ENCODE peak calls at places on chromosomes 5 and 9, in five cellular contexts. U, W, Z, V and P are unnamed samples.

GRCh38 chr5:90446961-90447360 is 27.6 kb downstream of the MBLAC2 start:
- DNase-seq in W (no peak), U (no peak), Z (no peak), V (no peak), P (no peak)

GRCh38 chr5:40594811-40595210 is 84.9 kb upstream of the PTGER4 start:
- DNase-seq in W (no peak), U (no peak), Z (no peak), V (no peak), P (no peak)

GRCh38 chr5:139177809-139178581 is 20.2 kb downstream of the SIL1 start:
- DNase-seq in W (no peak), Z (peak; percentile 34), V (no peak), U (no peak), P (no peak)

GRCh38 chr9:16131269-16131668 is 578.4 kb downstream of the CCDC171 start:
- DNase-seq in V (no peak), W (no peak), U (no peak), Z (no peak), P (peak; percentile 71)

GRCh38 chr5:38734353-38734752 is 111.5 kb upstream of the OSMR start:
- DNase-seq in U (no peak), V (no peak), W (no peak), Z (no peak), P (peak; percentile 54)

GRCh38 chr5:128202320-128202719 is 118.8 kb downstream of the SLC12A2 start:
- DNase-seq in W (no peak), V (no peak), Z (no peak), U (no peak), P (no peak)

GRCh38 chr5:109352024-109352423 is 57.8 kb downstream of the PJA2 start:
- DNase-seq in V (no peak), W (no peak), Z (no peak), U (no peak), P (peak; percentile 42)

GRCh38 chr9:16659096-16659495 is 211.4 kb downstream of the BNC2 start:
- DNase-seq in V (no peak), W (no peak), U (no peak), Z (no peak), P (no peak)

GRCh38 chr9:134885647-134886412 is 5.2 kb downstream of the FCN2 start:
- DNase-seq in Z (no peak), U (no peak), V (no peak), W (no peak), P (no peak)

GRCh38 chr9:110257971-110258370 is 1.7 kb upstream of the TXN start:
- DNase-seq in V (no peak), U (no peak), Z (no peak), W (no peak), P (no peak)

GRCh38 chr5:135641329-135642178 is 62.8 kb upstream of the CXCL14 start:
- DNase-seq in W (no peak), Z (no peak), V (no peak), U (no peak), P (no peak)

GRCh38 chr9:128721487-128722010 is 2.4 kb downstream of the ZDHHC12 start:
- DNase-seq in Z (no peak), U (no peak), W (no peak), V (no peak), P (no peak)

GRCh38 chr9:136996361-136997281 is at the start of gene CLIC3:
- DNase-seq in W (no peak), Z (no peak), V (no peak), U (no peak), P (no peak)

GRCh38 chr9:73022353-73022752 is 69.5 kb upstream of the ALDH1A1 start:
- DNase-seq in V (no peak), W (no peak), U (no peak), Z (no peak), P (no peak)

GRCh38 chr9:112764837-112765236 is 14.3 kb downstream of the SNX30 start:
- DNase-seq in U (no peak), V (peak; percentile 70), W (no peak), Z (no peak), P (peak; percentile 5)

GRCh38 chr9:13412323-13412722 is 132.8 kb upstream of the MPDZ start:
- DNase-seq in W (no peak), U (no peak), Z (no peak), V (no peak), P (no peak)

GRCh38 chr9:89185980-89186379 is 7.4 kb upstream of the SHC3 start:
- DNase-seq in W (no peak), V (no peak), Z (no peak), U (no peak), P (peak; percentile 62)

GRCh38 chr9:115913666-115914065 is 239.9 kb upstream of the PAPPA start:
- DNase-seq in V (no peak), W (no peak), U (no peak), Z (no peak), P (peak; percentile 46)

GRCh38 chr9:99466787-99467186 is 244.7 kb downstream of the SEC61B start:
- DNase-seq in W (no peak), V (no peak), Z (no peak), U (no peak), P (no peak)

GRCh38 chr5:134029156-134029555 is 24.4 kb upstream of the VDAC1 start:
- DNase-seq in V (no peak), W (no peak), U (no peak), Z (no peak), P (peak; percentile 81)

GRCh38 chr9:95778957-95779356 is 96.5 kb upstream of the ERCC6L2 start:
- DNase-seq in W (peak; percentile 77), U (no peak), Z (no peak), V (no peak), P (peak; percentile 88)

GRCh38 chr5:15731686-15732085 is 231.7 kb downstream of the FBXL7 start:
- DNase-seq in U (no peak), W (no peak), V (no peak), Z (no peak), P (peak; percentile 46)

GRCh38 chr5:172910828-172911627 is 48.2 kb upstream of the RPL26L1 start:
- DNase-seq in Z (no peak), V (peak; percentile 51), U (peak; percentile 21), W (peak; percentile 89), P (peak; percentile 92)

GRCh38 chr9:90458485-90458884 is 184.1 kb downstream of the DIRAS2 start:
- DNase-seq in W (no peak), U (peak; percentile 16), Z (no peak), V (no peak), P (no peak)

GRCh38 chr5:55636177-55636576 is 75.9 kb downstream of the SLC38A9 start:
- DNase-seq in U (no peak), V (no peak), Z (peak; percentile 34), W (no peak), P (no peak)

GRCh38 chr5:151497391-151498002 is 50.1 kb downstream of the SLC36A1 start:
- DNase-seq in W (no peak), V (no peak), U (no peak), Z (no peak), P (no peak)

GRCh38 chr9:75088646-75089368 is 493 bp downstream of the OSTF1 start:
- DNase-seq in V (peak; percentile 63), W (peak; percentile 83), U (no peak), Z (peak; percentile 85), P (peak; percentile 67)

GRCh38 chr5:156148307-156148706 is 178.7 kb upstream of the SGCD start:
- DNase-seq in W (no peak), U (no peak), V (no peak), Z (no peak), P (no peak)

GRCh38 chr5:168879929-168880328 is 300.8 kb upstream of the PANK3 start:
- DNase-seq in V (no peak), U (no peak), Z (no peak), W (no peak), P (no peak)

GRCh38 chr9:87716141-87716540 is 9.8 kb upstream of the CTSL start:
- DNase-seq in W (no peak), U (no peak), Z (no peak), V (no peak), P (no peak)

GRCh38 chr5:67409342-67409741 is 212.7 kb upstream of the CD180 start:
- DNase-seq in U (no peak), W (no peak), V (no peak), Z (no peak), P (no peak)

GRCh38 chr9:129697111-129697955 is 31.9 kb downstream of the PRRX2 start:
- DNase-seq in Z (no peak), W (peak; percentile 81), U (no peak), V (peak; percentile 41), P (peak; percentile 75)

DNA sequence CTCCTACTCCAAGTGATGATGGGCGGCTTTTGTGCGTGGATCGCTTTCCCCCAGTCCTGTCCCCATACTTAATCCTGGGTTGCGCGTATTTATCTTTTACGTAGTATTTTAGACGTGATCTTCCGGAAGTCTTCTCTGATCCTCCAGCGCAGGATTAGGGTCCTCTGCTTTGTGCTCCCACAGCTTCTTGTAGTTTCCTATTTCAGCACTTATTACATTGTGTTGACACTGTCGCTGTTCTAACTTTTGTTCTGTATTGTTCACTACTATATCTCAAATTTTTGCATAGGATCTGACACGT is 453 bp downstream of the IK start:
- DNase-seq in Z (no peak), W (no peak), V (no peak), U (no peak), P (no peak)
- H3K4me1 ChIP-seq in Z (peaks cover 8% of the 10 kb centered on the region), W (peaks cover 14% of the 10 kb centered on the region), V (peaks cover 13% of the 10 kb centered on the region), U (peaks cover 6% of the 10 kb centered on the region), P (peaks cover 11% of the 10 kb centered on the region)

GRCh38 chr5:43305948-43306563 is 7.2 kb downstream of the HMGCS1 start:
- DNase-seq in V (peak; percentile 18), U (peak; percentile 41), Z (peak; percentile 50), W (no peak), P (peak; percentile 69)
- H3K4me1 ChIP-seq in V (peaks cover 8% of the 10 kb centered on the region), U (no peaks in the 10 kb centered on the region), Z (peaks cover 5% of the 10 kb centered on the region), W (peaks cover 4% of the 10 kb centered on the region), P (peaks cover 68% of the 10 kb centered on the region)

GRCh38 chr5:27312291-27312690 is 273.9 kb upstream of the CDH9 start:
- DNase-seq in W (no peak), V (no peak), U (no peak), Z (no peak), P (no peak)
- H3K4me1 ChIP-seq in W (no peaks in the 10 kb centered on the region), V (no peaks in the 10 kb centered on the region), U (no peaks in the 10 kb centered on the region), Z (no peaks in the 10 kb centered on the region), P (no peaks in the 10 kb centered on the region)

GRCh38 chr9:70747335-70747734 is 332.9 kb upstream of the KLF9 start:
- DNase-seq in U (no peak), V (no peak), Z (no peak), W (no peak), P (no peak)

GRCh38 chr9:70749066-70749465 is 334.6 kb upstream of the KLF9 start:
- DNase-seq in Z (no peak), V (no peak), W (no peak), U (no peak), P (no peak)

DNA sequence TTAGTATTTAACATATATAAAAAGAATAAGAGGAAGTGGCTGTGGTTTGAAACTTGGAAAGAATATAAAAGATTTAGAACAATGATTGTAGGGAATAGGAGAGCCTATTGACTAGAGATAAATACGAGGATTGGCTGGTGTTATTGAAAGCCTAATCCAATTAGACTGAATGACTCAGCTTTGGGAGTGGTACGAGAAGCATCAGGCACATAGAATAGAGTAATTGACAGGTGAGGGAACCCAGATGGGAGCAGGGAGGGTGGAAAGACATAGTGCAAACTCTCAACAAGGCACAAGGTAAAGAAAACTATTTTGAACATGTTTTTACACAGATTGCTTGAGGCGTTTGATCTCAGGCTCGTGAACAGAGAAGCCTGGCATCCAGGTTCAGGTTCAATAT is 338.9 kb upstream of the KLF9 start:
- DNase-seq in U (no peak), W (no peak), V (no peak), Z (no peak), P (no peak)
- H3K4me1 ChIP-seq in U (no peaks in the 10 kb centered on the region), W (no peaks in the 10 kb centered on the region), V (no peaks in the 10 kb centered on the region), Z (no peaks in the 10 kb centered on the region), P (no peaks in the 10 kb centered on the region)